ENCODE peak calls at places on chromosomes 7 and 10, in seven cellular contexts. F is H54, B is IMR-90, N is Peyer's patch, U is body of pancreas, L is transverse colon, K is NB4. D is an unnamed sample.

GRCh38 chr7:127891854-127892438 is 139.3 kb downstream of the LRRC4 start:
- DNase-seq in B (no peak), F (no peak), U (no peak), N (no peak), K (no peak), L (no peak), D (no peak)

GRCh38 chr10:126663328-126663727 is 7.2 kb downstream of the C10orf90 start:
- DNase-seq in N (peak; percentile 48), B (no peak), L (no peak), F (no peak), U (no peak), K (peak; percentile 76), D (peak; percentile 47)

GRCh38 chr10:22475857-22476600 is 130.7 kb downstream of the SPAG6 start:
- DNase-seq in N (no peak), K (peak; percentile 14), F (no peak), U (no peak), L (peak; percentile 14), B (no peak), D (no peak)

GRCh38 chr10:101694056-101694673 is 805 bp downstream of the FBXW4 start:
- DNase-seq in N (peak; percentile 84), F (peak; percentile 40), B (peak; percentile 39), U (peak; percentile 65), L (peak; percentile 73), K (peak; percentile 81), D (peak; percentile 45)

GRCh38 chr7:27202741-27203134 is 2.8 kb upstream of the HOXA13 start:
- DNase-seq in N (no peak), B (no peak), F (no peak), K (peak; percentile 26), U (no peak), L (no peak), D (no peak)

GRCh38 chr10:49768329-49768728 is 6.2 kb upstream of the OGDHL start:
- DNase-seq in U (no peak), B (no peak), L (no peak), N (no peak), F (no peak), K (no peak), D (no peak)

GRCh38 chr7:91953618-91954017 is 13.0 kb downstream of the AKAP9 start:
- DNase-seq in K (no peak), L (no peak), N (no peak), B (peak; percentile 36), U (no peak), F (no peak), D (no peak)

GRCh38 chr10:119689016-119689564 is 36.8 kb upstream of the INPP5F start:
- DNase-seq in U (no peak), L (no peak), F (no peak), N (no peak), B (no peak), K (no peak), D (no peak)

GRCh38 chr7:102425639-102426267 is 7.6 kb upstream of the ORAI2 start:
- DNase-seq in B (no peak), N (peak; percentile 94), F (no peak), U (no peak), K (no peak), L (peak; percentile 83), D (no peak)

GRCh38 chr10:7887417-7887816 is 69.1 kb downstream of the TAF3 start:
- DNase-seq in B (peak; percentile 82), N (no peak), U (no peak), F (no peak), K (no peak), L (no peak), D (no peak)

GRCh38 chr7:3289996-3290395 is 11.1 kb upstream of the SDK1 start:
- DNase-seq in F (no peak), K (no peak), B (peak; percentile 56), N (no peak), L (no peak), U (no peak), D (no peak)

GRCh38 chr7:107581387-107582013 is 1.5 kb downstream of the BCAP29 start:
- DNase-seq in K (no peak), B (no peak), N (no peak), L (no peak), F (no peak), U (no peak), D (no peak)

GRCh38 chr10:5076615-5077014 is 17.6 kb upstream of the AKR1C3 start:
- DNase-seq in B (peak; percentile 7), U (no peak), L (no peak), F (no peak), K (no peak), N (no peak), D (no peak)

GRCh38 chr7:91876391-91877133 is 3.9 kb downstream of the MTERF1 start:
- DNase-seq in B (peak; percentile 35), N (no peak), K (no peak), U (no peak), L (no peak), F (no peak), D (no peak)

GRCh38 chr7:24834150-24834798 is 77.0 kb upstream of the GSDME start:
- DNase-seq in F (no peak), B (no peak), N (peak; percentile 80), U (no peak), K (no peak), L (peak; percentile 34), D (no peak)

DNA sequence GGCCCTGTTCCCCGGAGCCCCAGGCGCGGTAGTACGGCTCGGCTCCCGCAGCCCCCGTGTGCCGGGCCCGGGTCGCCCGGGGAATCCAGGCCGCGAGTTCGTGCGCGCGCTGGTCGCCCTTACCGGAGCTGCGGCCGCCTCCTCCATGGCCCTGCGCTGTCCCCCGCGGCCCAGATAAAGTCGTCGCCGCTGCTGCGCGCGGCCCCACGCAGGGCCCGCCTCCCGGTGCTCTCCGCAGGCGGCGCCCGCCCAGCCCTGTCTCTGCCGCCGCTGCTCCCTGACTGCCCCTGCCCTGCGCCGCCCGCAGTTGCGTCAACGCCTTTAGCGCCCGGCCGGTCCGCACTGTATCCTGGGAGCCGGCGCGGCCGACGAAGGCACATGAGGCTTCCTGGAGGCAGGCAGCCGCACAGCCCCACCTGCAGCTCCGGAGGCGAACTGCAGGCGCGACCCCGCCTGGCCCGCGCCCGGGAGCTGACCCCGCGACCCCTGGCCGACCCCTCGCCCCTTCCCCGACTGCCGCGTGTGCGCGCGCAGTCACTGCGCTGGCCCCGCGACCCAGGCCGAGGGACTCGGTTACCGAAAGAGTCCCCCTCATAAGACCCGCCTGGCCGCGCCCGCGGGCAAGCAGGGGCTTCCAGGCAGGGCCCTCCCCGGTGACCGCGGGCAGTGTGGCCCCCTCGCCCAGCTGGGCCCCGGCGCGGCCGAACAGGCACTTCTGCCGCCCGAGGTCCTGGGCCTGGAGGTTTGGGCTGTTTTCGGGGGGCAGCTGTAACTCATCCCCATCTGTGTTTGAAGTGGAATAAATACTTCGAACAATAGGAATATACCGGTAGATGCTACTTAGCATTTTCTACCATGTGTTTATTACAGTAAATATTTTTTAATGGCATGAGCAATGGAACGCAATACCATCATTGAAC is 127.1 kb upstream of the ZNF746 start:
- DNase-seq in U (peak; percentile 94), F (peak; percentile 93), K (peak; percentile 98), L (peak; percentile 95), B (peak; percentile 91), N (peak; percentile 97), D (peak; percentile 87)
- TF ChIP-seq POLR2A in U (peak; percentile 83), F (peak; percentile 94), K (peak; percentile 55), L (peak; percentile 82), B (peak; percentile 87), N (peak; percentile 93), D (no peak)

DNA sequence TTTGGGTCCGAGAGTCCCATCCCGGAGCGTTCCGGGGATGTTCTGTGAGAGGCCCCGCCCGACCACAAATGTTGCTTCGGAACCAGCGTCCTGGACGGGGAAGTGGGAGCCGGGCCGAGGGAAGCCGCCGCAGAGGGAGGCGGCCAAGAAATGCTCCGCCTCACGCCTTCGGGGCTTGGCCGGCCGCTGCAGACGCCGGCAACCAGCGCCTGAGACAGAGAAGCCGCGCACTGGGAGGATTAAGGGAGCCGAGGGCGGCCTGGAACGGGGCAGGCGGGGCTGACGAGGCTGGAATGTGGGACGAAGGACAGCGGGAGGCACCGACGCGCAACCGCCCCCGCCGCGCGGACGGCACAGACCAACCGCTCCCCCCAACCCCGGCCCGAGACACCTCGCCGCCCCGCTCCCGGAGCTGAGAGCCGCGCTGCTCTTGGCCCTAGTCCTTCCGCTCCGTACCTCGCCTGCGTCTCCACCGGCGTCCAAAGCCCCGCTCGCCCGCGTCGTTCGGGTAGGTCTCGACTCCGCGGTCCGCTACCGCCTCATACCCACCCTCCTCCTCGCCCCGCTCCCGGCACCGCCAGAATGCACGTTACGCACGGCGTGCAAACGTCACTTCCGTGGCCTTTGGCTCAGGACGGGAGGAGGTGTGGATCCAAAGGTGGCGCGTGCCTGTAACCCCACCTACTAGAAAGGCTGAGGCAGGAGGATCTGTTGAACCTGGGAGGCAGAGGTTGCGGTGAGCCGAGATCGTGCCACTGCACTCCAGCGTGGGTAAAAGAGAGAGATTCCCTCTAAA is 36.7 kb upstream of the KCTD7 start:
- DNase-seq in B (peak; percentile 90), K (peak; percentile 96), U (peak; percentile 91), N (peak; percentile 97), F (peak; percentile 90), L (peak; percentile 95), D (peak; percentile 91)
- TF ChIP-seq POLR2A in B (peak; percentile 96), K (peak; percentile 96), U (peak; percentile 89), N (peak; percentile 97), F (peak; percentile 98), L (peak; percentile 97), D (peak; percentile 79)

GRCh38 chr7:101288439-101288838 is 33.2 kb downstream of the IFT22 start:
- DNase-seq in U (no peak), F (no peak), N (no peak), K (no peak), B (no peak), L (no peak), D (no peak)

GRCh38 chr7:101294832-101295121 is 26.8 kb downstream of the IFT22 start:
- DNase-seq in U (no peak), K (no peak), N (no peak), L (no peak), B (no peak), F (no peak), D (no peak)

GRCh38 chr7:101299511-101300464 is 21.8 kb downstream of the IFT22 start:
- DNase-seq in U (no peak), N (no peak), B (no peak), F (no peak), L (no peak), K (peak; percentile 91), D (no peak)

GRCh38 chr7:101294039-101294831 is 27.4 kb downstream of the IFT22 start:
- DNase-seq in B (no peak), N (no peak), L (no peak), F (no peak), U (no peak), K (no peak), D (no peak)
- TF ChIP-seq POLR2A in B (no peak), N (no peak), L (no peak), F (no peak), U (no peak), K (no peak), D (no peak)

GRCh38 chr10:98422182-98422581 is 7.2 kb upstream of the PYROXD2 start:
- DNase-seq in B (no peak), L (no peak), N (peak; percentile 39), U (no peak), F (no peak), K (no peak), D (no peak)

GRCh38 chr10:98418596-98419265 is 3.7 kb upstream of the PYROXD2 start:
- DNase-seq in B (no peak), F (no peak), L (no peak), K (no peak), U (no peak), N (peak; percentile 39), D (no peak)

GRCh38 chr10:98417973-98418372 is 3.0 kb upstream of the PYROXD2 start:
- DNase-seq in K (no peak), N (no peak), L (no peak), B (no peak), F (no peak), U (no peak), D (no peak)

GRCh38 chr10:98419456-98420261 is 4.7 kb upstream of the PYROXD2 start:
- DNase-seq in B (no peak), U (no peak), F (no peak), K (no peak), N (peak; percentile 36), L (no peak), D (no peak)

GRCh38 chr10:98420786-98421185 is 5.8 kb upstream of the PYROXD2 start:
- DNase-seq in F (no peak), L (no peak), U (no peak), N (peak; percentile 41), K (no peak), B (no peak), D (no peak)
- TF ChIP-seq POLR2A in F (no peak), L (no peak), U (no peak), N (no peak), K (no peak), B (no peak), D (no peak)